ENCODE peak calls at places on chromosomes 2 and 18, in six cellular contexts. N, H, B, V, R and D are unnamed samples.
A peak's percentile ranks its signal among the peaks of the same experiment; 100 is the strongest.

GRCh38 chr2:222950886-222951285 is 90.0 kb downstream of the ACSL3 start:
- DNase-seq in N (no peak), H (peak; percentile 85), B (peak; percentile 27), V (no peak), R (no peak), D (no peak)

GRCh38 chr2:106053116-106053515 is 141.0 kb downstream of the UXS1 start:
- DNase-seq in N (no peak), H (peak; percentile 65), B (peak; percentile 61), V (peak; percentile 66), R (no peak), D (no peak)

GRCh38 chr2:65390134-65390533 is 42.3 kb downstream of the SPRED2 start:
- DNase-seq in N (no peak), H (no peak), B (no peak), V (peak; percentile 96), R (no peak), D (no peak)

GRCh38 chr2:96802281-96802595 is 13.8 kb upstream of the CNNM3 start:
- DNase-seq in N (peak; percentile 8), H (no peak), B (no peak), V (no peak), R (no peak), D (no peak)

GRCh38 chr2:5285891-5286290 is 406.3 kb upstream of the SOX11 start:
- DNase-seq in N (peak; percentile 18), H (no peak), B (no peak), V (no peak), R (no peak), D (no peak)

GRCh38 chr18:9015689-9016088 is 86.8 kb upstream of the NDUFV2 start:
- DNase-seq in N (no peak), H (no peak), B (no peak), V (no peak), R (no peak), D (no peak)

GRCh38 chr2:229852565-229852964 is 69.2 kb downstream of the TRIP12 start:
- DNase-seq in N (no peak), H (peak; percentile 20), B (peak; percentile 26), V (peak; percentile 60), R (no peak), D (no peak)

GRCh38 chr2:974054-974453 is 23.4 kb downstream of the SNTG2 start:
- DNase-seq in N (no peak), H (no peak), B (no peak), V (no peak), R (no peak), D (no peak)

GRCh38 chr2:159065891-159066290 is 97.5 kb downstream of the TANC1 start:
- DNase-seq in N (no peak), H (no peak), B (no peak), V (no peak), R (no peak), D (no peak)

GRCh38 chr2:149169653-149170052 is 131.2 kb downstream of the LYPD6B start:
- DNase-seq in N (no peak), H (peak; percentile 52), B (peak; percentile 94), V (no peak), R (no peak), D (no peak)

GRCh38 chr18:45059695-45060094 is 379.0 kb downstream of the SETBP1 start:
- DNase-seq in N (no peak), H (peak; percentile 88), B (peak; percentile 71), V (no peak), R (no peak), D (no peak)

GRCh38 chr2:144382848-144383247 is 137.1 kb downstream of the ZEB2 start:
- DNase-seq in N (no peak), H (no peak), B (no peak), V (peak; percentile 14), R (no peak), D (no peak)

GRCh38 chr2:42965196-42965595 is 172.8 kb upstream of the HAAO start:
- DNase-seq in N (no peak), H (no peak), B (no peak), V (no peak), R (no peak), D (no peak)

DNA sequence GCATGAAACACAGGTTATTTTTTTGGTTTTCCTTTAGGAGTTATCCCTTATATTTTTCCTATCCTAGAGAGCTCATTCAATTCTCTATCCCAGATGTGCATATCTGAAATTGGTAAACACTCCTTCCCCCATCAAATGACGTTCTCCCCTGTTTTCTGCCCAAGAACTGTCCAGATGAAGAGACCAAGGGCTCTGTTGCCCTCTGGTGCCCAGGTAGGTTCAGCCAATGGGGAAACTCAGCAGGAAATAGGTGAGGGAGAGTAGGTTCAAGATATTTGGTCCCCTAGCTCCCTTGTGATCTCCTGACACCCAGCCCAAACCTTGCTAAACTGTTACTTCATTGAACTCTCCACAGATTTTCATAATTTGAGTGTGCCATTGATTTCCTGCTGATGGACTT is 14.1 kb upstream of the INO80C start:
- DNase-seq in N (no peak), H (no peak), B (peak; percentile 3), V (no peak), R (peak; percentile 27), D (no peak)
- H3F3A ChIP-seq in N (no peaks in the 10 kb centered on the region), H (peaks cover 29% of the 10 kb centered on the region), B (no peaks in the 10 kb centered on the region), V (no peaks in the 10 kb centered on the region), R (no peaks in the 10 kb centered on the region), D (peaks cover 13% of the 10 kb centered on the region)

DNA sequence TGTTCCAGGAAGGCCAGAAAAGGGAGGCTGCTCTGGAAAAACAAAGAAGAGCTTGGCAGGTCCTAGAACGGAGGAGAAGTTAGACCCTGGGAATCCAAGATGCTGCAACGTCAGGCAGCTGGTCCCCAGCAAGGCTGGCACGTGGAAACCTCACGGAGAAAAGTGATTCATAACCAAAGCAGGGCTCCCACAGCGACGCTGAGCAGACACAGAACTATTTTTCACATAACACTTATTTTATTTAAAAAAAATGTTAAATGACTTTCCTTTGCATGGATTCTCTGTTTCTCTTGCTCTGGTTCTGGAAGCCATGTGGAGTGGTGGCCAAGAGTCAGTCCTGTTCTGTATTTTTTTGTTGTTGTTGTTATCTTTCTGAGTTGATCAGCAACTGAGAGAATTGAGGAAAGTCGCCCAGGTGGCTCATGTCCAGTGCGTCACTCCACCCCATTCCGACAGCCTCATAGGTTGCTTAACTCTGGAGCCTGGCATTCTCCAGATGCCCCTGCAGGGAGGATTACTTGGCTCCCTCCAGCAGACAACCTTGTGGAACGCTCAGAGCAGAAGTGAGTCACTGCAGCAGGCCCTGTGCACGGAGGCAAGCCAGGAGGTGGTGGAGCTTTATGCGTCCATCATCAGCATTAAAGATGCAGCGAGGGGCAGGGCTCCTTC is 229.9 kb upstream of the HDAC4 start:
- DNase-seq in N (no peak), H (peak; percentile 98), B (peak; percentile 31), V (no peak), R (no peak), D (no peak)
- TF ChIP-seq EZH2phosphoT487 in N (no peak), H (no peak), B (no peak), V (no peak), R (no peak), D (no peak)

GRCh38 chr18:47035156-47035671 is at the start of gene ELOA2:
- DNase-seq in N (no peak), H (no peak), B (no peak), V (no peak), R (no peak), D (peak; percentile 6)
- H3K4me3 ChIP-seq in N (no peak within 1 kb of the TSS), H (no peak within 1 kb of the TSS), B (no peak within 1 kb of the TSS), V (no peak within 1 kb of the TSS), R (no peak within 1 kb of the TSS), D (no peak within 1 kb of the TSS)

GRCh38 chr2:95050385-95051300 is 25.1 kb downstream of the MAL start:
- DNase-seq in N (no peak), H (no peak), B (no peak), V (no peak), R (no peak), D (no peak)
- H3F3A ChIP-seq in N (no peaks in the 10 kb centered on the region), H (no peaks in the 10 kb centered on the region), B (no peaks in the 10 kb centered on the region), V (no peaks in the 10 kb centered on the region), R (no peaks in the 10 kb centered on the region), D (no peaks in the 10 kb centered on the region)

DNA sequence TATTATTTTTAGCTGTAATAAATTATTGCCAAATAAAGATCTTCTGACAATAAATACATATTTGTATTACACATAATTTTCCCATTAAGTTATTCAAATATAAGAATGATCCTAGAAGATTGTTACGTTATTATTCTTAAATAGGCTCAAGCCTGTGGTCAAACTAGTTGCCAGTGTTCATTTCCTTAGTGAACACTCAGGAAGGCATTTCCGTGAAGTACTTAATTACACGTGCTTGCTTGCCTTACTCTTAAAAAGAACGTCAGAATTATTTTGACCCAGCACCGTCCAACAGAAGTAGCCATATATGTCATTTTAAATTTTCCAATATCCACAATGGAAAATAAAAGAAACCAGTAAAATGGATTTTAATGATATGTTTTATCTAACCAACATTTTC is 249.8 kb downstream of the TXNL1 start:
- DNase-seq in N (no peak), H (no peak), B (no peak), V (no peak), R (no peak), D (no peak)
- TF ChIP-seq EZH2phosphoT487 in N (no peak), H (no peak), B (no peak), V (no peak), R (no peak), D (no peak)

GRCh38 chr18:55296761-55297160 is 291.2 kb downstream of the TCF4 start:
- DNase-seq in N (no peak), H (no peak), B (no peak), V (no peak), R (no peak), D (no peak)

GRCh38 chr18:55301196-55301540 is 286.8 kb downstream of the TCF4 start:
- DNase-seq in N (no peak), H (peak; percentile 61), B (no peak), V (no peak), R (no peak), D (peak; percentile 58)

GRCh38 chr18:55302337-55302833 is 285.6 kb downstream of the TCF4 start:
- DNase-seq in N (peak; percentile 26), H (peak; percentile 50), B (no peak), V (no peak), R (peak; percentile 25), D (peak; percentile 14)

GRCh38 chr18:55301836-55302235 is 286.2 kb downstream of the TCF4 start:
- DNase-seq in N (no peak), H (no peak), B (no peak), V (no peak), R (no peak), D (no peak)

DNA sequence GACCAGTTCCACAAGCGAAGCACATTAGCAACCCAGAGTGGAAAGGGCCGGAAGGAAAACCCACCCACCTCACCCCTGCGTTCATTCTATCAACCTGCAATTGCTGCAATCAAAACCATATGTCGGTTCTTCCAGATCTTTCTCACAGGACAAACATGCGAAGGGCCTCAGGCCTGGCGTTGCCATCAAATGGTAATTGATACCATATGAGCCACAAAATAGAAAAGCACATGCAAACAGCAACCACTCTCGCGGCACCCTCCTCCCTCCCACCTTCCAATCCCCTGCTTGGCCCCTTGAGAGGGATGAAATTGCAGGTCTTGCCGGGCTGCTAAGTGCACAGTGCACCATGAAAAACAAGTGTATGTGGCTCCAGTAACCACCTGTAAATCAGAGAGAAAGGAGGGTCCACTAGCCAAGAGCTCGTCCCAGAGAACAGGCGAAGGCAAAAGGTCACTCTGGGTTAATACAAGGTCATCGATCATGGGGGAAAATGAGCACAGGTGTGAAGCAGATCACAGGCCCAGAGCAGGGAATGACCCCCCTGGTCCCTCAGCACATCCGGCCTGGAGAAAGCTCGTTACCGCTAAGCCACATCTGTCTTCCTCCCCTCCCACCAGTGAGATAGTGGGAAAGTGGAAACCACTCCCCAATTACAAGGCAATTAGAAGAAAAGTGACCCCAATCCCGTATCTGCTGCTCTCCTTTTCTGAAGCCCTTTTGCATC is 287.4 kb downstream of the TCF4 start:
- DNase-seq in N (peak; percentile 65), H (peak; percentile 91), B (no peak), V (no peak), R (peak; percentile 40), D (no peak)
- H3K4me3 ChIP-seq in N (peak overlapping the region; percentile 66), H (peak overlapping the region; percentile 78), B (no peak overlapping the region), V (no peak overlapping the region), R (peak overlapping the region; percentile 4), D (no peak overlapping the region)